ENCODE peak calls at places on chromosomes 7 and 10, in eight cellular contexts. G is iPS DF 6.9, H is body of pancreas, Q is pancreas, T is GM23338, M is fibroblast of lung, K is neuronal stem cell, Y is tibial artery. E is an unnamed sample. For H3K4me1 and H3K27me3, the result is how much of the 10 kb centered on the place peaks cover.

GRCh38 chr10:119246862-119247549 is 39.6 kb downstream of the GRK5 start:
- DNase-seq in G (no peak), H (no peak), Q (no peak), T (no peak), M (peak), K (no peak), Y (peak), E (no peak)

GRCh38 chr7:11192506-11192905 is 218.8 kb downstream of the PHF14 start:
- DNase-seq in G (no peak), H (no peak), Q (no peak), T (no peak), M (peak), K (no peak), Y (no peak), E (no peak)

GRCh38 chr10:4242561-4243035 is 457.6 kb upstream of the KLF6 start:
- DNase-seq in G (no peak), H (peak), Q (no peak), T (no peak), M (peak), K (no peak), Y (no peak), E (no peak)

GRCh38 chr7:120181499-120181898 is 91.5 kb upstream of the KCND2 start:
- DNase-seq in G (no peak), H (no peak), Q (no peak), T (no peak), M (no peak), K (no peak), Y (no peak), E (no peak)

GRCh38 chr7:34757570-34758110 is 99.6 kb downstream of the NPSR1 start:
- DNase-seq in G (no peak), H (no peak), Q (no peak), T (no peak), M (no peak), K (no peak), Y (no peak), E (no peak)

GRCh38 chr7:152330827-152331226 is 105.0 kb downstream of the KMT2C start:
- DNase-seq in G (no peak), H (no peak), Q (no peak), T (no peak), M (no peak), K (no peak), Y (no peak), E (no peak)

GRCh38 chr10:117130346-117130745 is 7.7 kb downstream of the VAX1 start:
- DNase-seq in G (no peak), H (no peak), Q (no peak), T (peak), M (no peak), K (no peak), Y (no peak), E (no peak)

GRCh38 chr10:79072994-79073654 is 4.4 kb downstream of the ZMIZ1 start:
- DNase-seq in G (no peak), H (no peak), Q (no peak), T (no peak), M (no peak), K (no peak), Y (no peak), E (no peak)

GRCh38 chr10:59465089-59465488 is 102.7 kb upstream of the FAM13C start:
- DNase-seq in G (no peak), H (no peak), Q (no peak), T (peak), M (peak), K (no peak), Y (no peak), E (no peak)

GRCh38 chr7:416761-417624 is 102.7 kb downstream of the PDGFA start:
- DNase-seq in G (no peak), H (peak), Q (peak), T (no peak), M (no peak), K (no peak), Y (no peak), E (no peak)

GRCh38 chr7:50450691-50451051 is 521 bp upstream of the FIGNL1 start:
- DNase-seq in G (no peak), H (peak), Q (peak), T (peak), M (no peak), K (no peak), Y (no peak), E (peak)

GRCh38 chr7:98165827-98166667 is 45.2 kb upstream of the BHLHA15 start:
- DNase-seq in G (peak), H (peak), Q (peak), T (peak), M (peak), K (peak), Y (no peak), E (peak)

GRCh38 chr7:99626661-99627060 is 9.9 kb downstream of the ZSCAN25 start:
- DNase-seq in G (no peak), H (no peak), Q (no peak), T (no peak), M (no peak), K (no peak), Y (no peak), E (no peak)

GRCh38 chr7:130387628-130388403 is 7.5 kb downstream of the CPA1 start:
- DNase-seq in G (no peak), H (peak), Q (no peak), T (no peak), M (no peak), K (no peak), Y (no peak), E (no peak)

GRCh38 chr10:33333260-33334169 is 952 bp downstream of the NRP1 start:
- DNase-seq in G (no peak), H (no peak), Q (no peak), T (no peak), M (no peak), K (peak), Y (no peak), E (no peak)

GRCh38 chr10:74923556-74923955 is 97.2 kb downstream of the KAT6B start:
- DNase-seq in G (no peak), H (peak), Q (no peak), T (peak), M (peak), K (no peak), Y (no peak), E (no peak)

GRCh38 chr7:1853619-1854520 is 183.8 kb downstream of the ELFN1 start:
- DNase-seq in G (no peak), H (peak), Q (peak), T (no peak), M (no peak), K (no peak), Y (peak), E (no peak)

GRCh38 chr10:128896183-128896805 is 570.7 kb upstream of the MGMT start:
- DNase-seq in G (no peak), H (no peak), Q (no peak), T (no peak), M (no peak), K (no peak), Y (peak), E (no peak)

GRCh38 chr10:43224321-43224720 is 42.5 kb downstream of the RASGEF1A start:
- DNase-seq in G (no peak), H (no peak), Q (no peak), T (no peak), M (no peak), K (no peak), Y (no peak), E (no peak)

GRCh38 chr7:134513169-134513752 is 14.1 kb upstream of the AKR1B10 start:
- DNase-seq in G (peak), H (peak), Q (peak), T (peak), M (peak), K (peak), Y (no peak), E (peak)

GRCh38 chr7:51307811-51308737 is 8.5 kb downstream of the COBL start:
- DNase-seq in G (no peak), H (no peak), Q (no peak), T (no peak), M (no peak), K (no peak), Y (no peak), E (no peak)

GRCh38 chr7:77837275-77837674 is 38.7 kb downstream of the PHTF2 start:
- DNase-seq in G (no peak), H (no peak), Q (no peak), T (no peak), M (no peak), K (no peak), Y (no peak), E (no peak)

GRCh38 chr7:142554555-142555532 is 194.4 kb upstream of the PRSS1 start:
- DNase-seq in G (no peak), H (no peak), Q (no peak), T (no peak), M (peak), K (no peak), Y (no peak), E (no peak)
- H3K4me1 ChIP-seq in G (under half), H (under half), Q (under half), T (under half), M (half or more), K (under half), Y (under half), E (under half)

GRCh38 chr10:28147706-28148105 is 148.8 kb upstream of the ODAD2 start:
- DNase-seq in G (no peak), H (no peak), Q (no peak), T (no peak), M (no peak), K (no peak), Y (no peak), E (no peak)
- H3K4me3 ChIP-seq in G (no peak), H (no peak), Q (no peak), T (no peak), M (no peak), K (no peak), Y (no peak), E (no peak)

GRCh38 chr7:26162431-26162830 is 10.4 kb downstream of the NFE2L3 start:
- DNase-seq in G (no peak), H (no peak), Q (no peak), T (no peak), M (no peak), K (no peak), Y (no peak), E (no peak)
- H3K27me3 ChIP-seq in G (under half), H (under half), Q (under half), T (under half), M (under half), K (under half), Y (under half), E (under half)

DNA sequence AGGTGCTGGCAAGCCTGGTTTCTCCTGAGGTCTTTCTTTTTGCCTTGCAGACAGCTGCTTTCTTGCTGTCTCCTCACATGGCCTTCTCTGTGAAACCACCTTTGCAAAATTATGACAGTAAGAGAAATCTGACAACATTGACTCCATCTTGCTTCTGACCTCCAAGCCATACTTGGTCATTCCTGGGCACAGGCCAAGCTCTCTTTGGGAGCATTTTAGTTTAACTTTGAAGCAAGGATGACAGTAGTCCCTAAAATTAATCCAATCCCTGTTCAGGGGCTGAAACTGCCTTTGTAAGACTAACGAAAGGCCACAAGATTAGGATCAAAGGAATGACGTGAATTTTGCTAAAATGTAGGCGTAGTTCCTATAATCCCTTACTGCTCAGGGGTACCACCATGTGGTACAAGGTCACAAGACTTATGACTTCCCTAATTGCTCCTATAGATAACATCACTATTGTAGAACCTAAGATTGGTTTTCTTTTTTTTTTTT is 25.1 kb upstream of the NRBF2 start:
- DNase-seq in G (no peak), H (no peak), Q (no peak), T (no peak), M (no peak), K (no peak), Y (no peak), E (no peak)
- H3K4me1 ChIP-seq in G (under half), H (under half), Q (under half), T (under half), M (under half), K (under half), Y (under half), E (under half)

DNA sequence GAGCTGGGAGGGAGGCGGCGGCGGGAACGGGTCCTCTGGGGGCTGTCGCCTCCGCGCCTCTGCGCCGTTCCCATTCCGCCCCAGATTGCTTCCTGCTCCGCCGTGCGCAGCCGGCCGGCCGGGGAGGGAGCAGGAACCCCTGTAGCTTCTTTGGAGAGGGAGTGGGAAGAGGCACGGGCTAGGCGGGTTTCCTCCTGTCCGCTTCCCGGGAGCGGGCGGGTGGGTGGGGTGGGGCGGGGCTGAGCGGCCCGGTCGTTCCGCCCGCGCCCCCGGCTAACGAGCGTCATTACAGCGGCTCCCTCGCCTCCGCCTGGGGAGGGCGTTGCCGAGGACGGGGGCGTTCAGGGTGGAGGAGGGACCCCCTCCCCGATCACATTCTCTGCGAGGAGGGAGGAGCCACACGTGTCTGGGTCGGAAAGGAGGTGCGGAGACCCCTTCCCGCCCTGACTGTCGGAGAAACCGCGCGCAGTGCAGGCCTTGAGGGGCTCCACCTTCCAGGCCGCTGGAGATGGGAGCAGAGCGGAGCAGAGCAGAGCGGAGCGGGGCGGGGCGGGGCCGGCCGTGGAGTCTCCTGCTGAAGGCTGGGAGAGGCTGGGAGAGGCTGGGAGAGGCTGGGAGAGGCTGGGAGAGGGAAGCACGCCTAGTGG is 39.7 kb downstream of the AGAP3 start:
- DNase-seq in G (no peak), H (no peak), Q (no peak), T (peak), M (peak), K (peak), Y (no peak), E (no peak)
- H3K4me3 ChIP-seq in G (peak), H (no peak), Q (peak), T (peak), M (peak), K (peak), Y (peak), E (no peak)

GRCh38 chr10:86371116-86371515 is 4.5 kb upstream of the GRID1 start:
- DNase-seq in G (no peak), H (no peak), Q (peak), T (no peak), M (no peak), K (no peak), Y (peak), E (no peak)
- H3K27me3 ChIP-seq in G (under half), H (under half), Q (under half), T (half or more), M (under half), K (under half), Y (under half), E (under half)

DNA sequence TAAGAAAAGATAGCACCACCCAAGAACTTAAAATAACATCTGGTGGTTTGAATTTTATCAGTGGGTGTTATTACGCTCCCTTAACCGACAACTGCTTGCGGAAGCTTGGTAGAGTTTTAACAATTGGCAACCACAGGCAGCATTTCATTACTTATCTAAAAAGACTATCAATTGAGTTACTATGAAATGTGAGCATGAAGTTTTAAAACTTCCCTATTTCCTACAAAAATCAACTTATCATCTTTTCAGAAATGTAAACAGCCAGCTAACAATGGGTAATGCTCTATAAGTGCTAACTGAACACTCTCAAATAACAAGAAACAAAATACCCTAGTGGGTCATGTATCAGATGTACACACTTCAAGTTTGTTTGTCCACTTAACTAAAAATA is 68.8 kb downstream of the OSBPL3 start:
- DNase-seq in G (no peak), H (no peak), Q (no peak), T (no peak), M (no peak), K (no peak), Y (no peak), E (peak)
- H3K4me1 ChIP-seq in G (under half), H (under half), Q (under half), T (under half), M (under half), K (under half), Y (under half), E (half or more)

DNA sequence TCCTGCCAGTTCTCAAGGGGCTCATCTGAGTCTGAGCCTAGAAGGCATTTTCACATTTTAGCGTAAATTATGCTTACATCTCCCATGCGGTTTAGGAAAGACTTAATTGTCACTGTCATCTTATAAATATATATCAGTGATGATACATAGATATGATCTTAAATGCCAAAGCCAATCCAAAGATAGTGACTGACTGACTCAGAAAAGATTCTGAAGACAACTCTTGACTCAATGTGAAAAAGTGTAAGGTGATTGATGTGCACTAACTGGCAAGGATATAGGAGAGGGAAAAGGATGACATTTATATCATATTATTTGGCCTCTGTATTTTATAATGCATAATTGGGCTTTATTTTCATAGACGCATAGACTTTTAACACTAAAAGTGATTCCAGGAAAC is 84.9 kb upstream of the LRRN3 start:
- DNase-seq in G (no peak), H (no peak), Q (no peak), T (no peak), M (no peak), K (no peak), Y (no peak), E (no peak)
- H3K4me3 ChIP-seq in G (no peak), H (no peak), Q (no peak), T (no peak), M (no peak), K (no peak), Y (no peak), E (no peak)

GRCh38 chr7:54538122-54538521 is 4.1 kb upstream of the VSTM2A start:
- DNase-seq in G (no peak), H (no peak), Q (no peak), T (no peak), M (no peak), K (no peak), Y (no peak), E (no peak)

GRCh38 chr7:54542920-54543539 is 855 bp downstream of the VSTM2A start:
- DNase-seq in G (no peak), H (no peak), Q (no peak), T (peak), M (peak), K (peak), Y (no peak), E (no peak)

GRCh38 chr7:54545241-54545563 is 3.0 kb downstream of the VSTM2A start:
- DNase-seq in G (no peak), H (no peak), Q (no peak), T (no peak), M (no peak), K (no peak), Y (no peak), E (no peak)

GRCh38 chr7:54544356-54545240 is 2.4 kb downstream of the VSTM2A start:
- DNase-seq in G (no peak), H (no peak), Q (no peak), T (peak), M (no peak), K (no peak), Y (no peak), E (no peak)

DNA sequence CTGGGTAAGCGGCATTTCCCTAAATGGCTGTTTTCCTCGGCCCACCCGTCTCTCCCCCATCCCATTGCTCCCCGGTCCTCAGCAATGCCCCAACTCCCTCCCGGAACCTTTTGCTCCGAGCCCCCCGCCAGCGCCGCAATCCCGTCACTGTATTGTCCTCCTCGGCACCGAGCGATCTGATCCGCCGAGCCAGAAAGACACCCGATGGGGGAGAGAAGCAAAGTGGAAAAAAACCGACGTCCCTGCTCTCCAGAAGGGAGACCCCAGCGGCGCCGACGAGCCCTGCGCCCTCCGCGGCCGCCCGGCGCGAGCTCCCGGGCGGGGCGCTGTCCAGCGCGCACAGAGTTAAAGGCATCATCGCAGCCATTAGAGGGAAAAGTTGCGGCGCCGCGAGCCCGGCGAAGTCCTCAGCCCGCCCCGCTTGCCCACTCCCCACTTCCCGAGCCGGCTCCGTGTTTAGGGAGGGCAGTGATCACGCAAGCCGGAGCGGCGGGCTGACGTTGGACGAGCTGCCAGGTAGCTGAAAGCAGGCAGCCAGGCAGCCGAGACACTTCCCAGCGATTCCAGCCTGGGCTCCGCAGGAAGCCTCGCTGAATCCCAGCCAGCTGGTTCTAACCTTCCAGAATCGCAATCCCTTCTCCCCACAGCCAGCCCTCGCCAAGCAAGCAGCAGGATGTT is at the start of gene VSTM2A:
- DNase-seq in G (no peak), H (peak), Q (peak), T (peak), M (no peak), K (peak), Y (no peak), E (no peak)
- H3K27me3 ChIP-seq in G (under half), H (under half), Q (under half), T (half or more), M (under half), K (under half), Y (half or more), E (under half)

DNA sequence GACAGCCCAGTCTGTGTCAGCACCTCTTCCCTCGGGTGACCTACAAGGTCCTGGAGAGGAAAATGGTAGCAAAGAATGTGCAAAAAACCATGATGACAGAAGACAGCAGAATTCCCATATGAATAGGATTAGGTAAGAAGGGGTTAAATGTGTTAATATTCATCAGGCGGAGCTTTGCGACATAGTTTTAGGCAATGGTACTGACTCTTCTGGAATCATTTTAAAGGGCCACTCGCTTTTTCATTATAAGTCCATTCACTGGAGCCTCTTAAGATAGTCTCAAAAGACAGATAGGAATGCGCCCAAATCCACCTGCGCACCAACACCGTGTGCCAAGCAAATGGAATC is 38.2 kb downstream of the DLG5 start:
- DNase-seq in G (no peak), H (no peak), Q (no peak), T (no peak), M (peak), K (no peak), Y (no peak), E (no peak)
- H3K4me1 ChIP-seq in G (under half), H (half or more), Q (under half), T (under half), M (under half), K (under half), Y (under half), E (under half)

E was measured in CD4-positive, CD25-positive, alpha-beta regulatory T cell.